ENCODE peak calls at places on chromosomes 6 and 20, in five cellular contexts. F is mesenchymal stem cell, Y is NT2/D1, R is HCT116, G is mesendoderm. V is an unnamed sample. For H3K4me1, the result is how much of the 10 kb centered on the place peaks cover.

GRCh38 chr6:108501559-108501958 is 59.2 kb upstream of the FOXO3 start:
- DNase-seq in F (no peak), Y (no peak), R (no peak), G (no peak), V (peak)

GRCh38 chr20:59135093-59135492 is 28.5 kb upstream of the ZNF831 start:
- DNase-seq in F (no peak), Y (no peak), R (no peak), G (no peak), V (peak)

GRCh38 chr6:150006961-150007464 is 18.3 kb downstream of the RAET1L start:
- DNase-seq in F (peak), Y (no peak), R (no peak), G (no peak), V (no peak)

GRCh38 chr20:32482251-32483220 is 102.6 kb downstream of the NOL4L start:
- DNase-seq in F (peak), Y (no peak), R (no peak), G (peak), V (peak)

GRCh38 chr6:53982361-53983050 is 128.7 kb upstream of the MLIP start:
- DNase-seq in F (no peak), Y (no peak), R (no peak), G (peak), V (peak)

GRCh38 chr6:125843593-125843992 is 52.8 kb downstream of the NCOA7 start:
- DNase-seq in F (no peak), Y (no peak), R (no peak), G (no peak), V (no peak)

GRCh38 chr6:164130151-164130550 is 715.6 kb downstream of the QKI start:
- DNase-seq in F (no peak), Y (no peak), R (no peak), G (no peak), V (no peak)

GRCh38 chr20:11112837-11113236 is 439.0 kb upstream of the JAG1 start:
- DNase-seq in F (no peak), Y (no peak), R (no peak), G (no peak), V (peak)

GRCh38 chr6:20811112-20811746 is 277.0 kb downstream of the CDKAL1 start:
- DNase-seq in F (peak), Y (peak), R (peak), G (peak), V (peak)

GRCh38 chr6:68186870-68187269 is 448.2 kb upstream of the ADGRB3 start:
- DNase-seq in F (no peak), Y (no peak), R (no peak), G (no peak), V (no peak)

GRCh38 chr20:52923123-52923543 is 49.0 kb upstream of the TSHZ2 start:
- DNase-seq in F (peak), Y (peak), R (no peak), G (peak), V (peak)

GRCh38 chr6:34259529-34260069 is 10.8 kb upstream of the SMIM29 start:
- DNase-seq in F (no peak), Y (no peak), R (no peak), G (no peak), V (no peak)

DNA sequence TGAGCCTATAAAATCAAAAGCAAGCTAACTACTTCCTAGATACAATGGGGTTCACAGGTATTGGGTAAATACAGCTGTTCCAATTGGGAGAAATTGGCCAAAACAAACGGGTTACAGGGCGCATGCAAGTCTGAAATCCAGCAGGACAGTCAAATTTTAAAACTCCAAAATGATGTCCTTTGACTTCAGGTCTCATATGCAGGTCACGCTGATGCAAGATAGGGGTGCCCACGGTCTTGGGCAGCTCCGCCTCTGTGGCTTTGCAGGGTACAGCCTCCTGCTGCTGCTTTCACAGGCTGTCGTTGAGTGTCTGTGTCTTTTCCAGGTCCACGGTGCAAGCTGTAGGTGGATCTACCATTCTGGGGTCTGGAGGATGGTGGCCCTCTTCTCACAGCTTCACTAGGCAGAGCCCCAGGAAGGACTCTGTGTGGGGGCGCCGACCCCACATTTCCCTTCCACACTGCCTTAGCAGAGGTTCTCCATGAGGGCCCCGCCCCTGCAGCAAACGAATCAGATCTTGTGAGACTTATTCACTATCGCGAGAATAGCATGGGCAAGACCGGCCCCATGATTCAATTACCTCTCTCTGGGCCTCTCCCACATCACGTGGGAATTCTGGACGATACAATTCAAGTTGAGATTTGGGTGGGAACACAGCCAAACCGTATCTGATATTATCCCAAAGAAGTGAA is 11.9 kb upstream of the SMIM29 start:
- DNase-seq in F (no peak), Y (no peak), R (no peak), G (no peak), V (no peak)
- H3K4me3 ChIP-seq in F (no peak), Y (no peak), R (no peak), G (no peak), V (no peak)

GRCh38 chr20:20075032-20075431 is 22.7 kb downstream of the CFAP61 start:
- DNase-seq in F (no peak), Y (no peak), R (no peak), G (no peak), V (no peak)
- H3K4me1 ChIP-seq in F (under half), Y (under half), R (under half), G (under half), V (under half)

DNA sequence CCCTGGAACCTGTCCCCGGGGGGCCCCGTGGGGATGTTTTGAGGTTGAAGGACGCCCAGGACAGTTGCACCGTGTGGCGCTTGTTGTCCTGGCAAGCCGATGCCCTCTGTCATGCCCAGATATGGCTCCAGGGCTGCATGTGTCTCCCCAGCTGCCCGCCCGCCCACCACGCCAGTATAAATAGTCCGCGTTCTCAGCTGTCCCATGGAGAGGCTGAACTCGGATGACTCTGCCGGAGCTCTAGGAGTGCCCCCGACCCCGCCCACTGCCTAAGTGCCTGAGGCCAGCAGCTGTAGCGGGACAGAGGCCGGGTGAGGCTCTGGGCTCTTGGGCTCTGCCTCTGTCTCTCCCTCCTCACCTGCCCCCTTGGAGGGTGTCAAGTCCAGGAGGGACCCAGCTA is 83.0 kb upstream of the GATA5 start:
- DNase-seq in F (no peak), Y (no peak), R (no peak), G (no peak), V (no peak)
- H3K9ac ChIP-seq in F (no peak), Y (peak), R (no peak), G (no peak), V (no peak)

DNA sequence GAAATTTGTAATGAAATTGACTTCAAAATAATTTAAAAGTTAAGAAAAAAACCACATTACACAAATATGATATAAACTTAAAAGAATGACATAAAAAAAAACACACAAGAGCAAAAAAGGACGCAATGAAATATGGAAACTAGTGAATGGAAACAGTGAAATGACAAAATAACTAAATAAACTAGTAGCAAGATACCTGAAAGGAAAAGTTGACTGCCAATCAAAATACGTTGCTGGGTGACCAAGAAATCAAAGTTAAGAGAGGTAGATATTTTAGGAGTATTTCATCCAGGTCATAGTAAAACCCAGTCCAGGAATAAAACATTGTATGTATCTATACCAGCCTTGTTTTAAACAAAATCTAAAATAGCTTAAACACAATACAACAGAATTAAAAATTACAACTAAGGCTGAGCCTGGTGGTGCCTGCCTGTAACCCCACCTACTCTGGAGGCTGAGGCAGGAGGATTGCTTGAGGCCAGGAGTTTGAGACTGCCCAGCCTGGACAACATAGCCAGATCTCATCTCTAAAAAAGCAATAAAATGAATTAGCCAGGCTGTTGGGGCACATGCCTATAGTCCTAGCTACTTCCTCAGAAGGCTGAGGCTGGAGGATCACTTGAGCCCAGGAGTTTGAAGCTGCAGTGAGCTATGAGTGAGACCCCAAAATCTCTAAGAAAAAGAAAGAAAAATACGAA is 22.0 kb downstream of the C6orf15 start:
- DNase-seq in F (no peak), Y (no peak), R (no peak), G (no peak), V (no peak)
- H3K4me3 ChIP-seq in F (no peak), Y (no peak), R (no peak), G (no peak), V (no peak)

DNA sequence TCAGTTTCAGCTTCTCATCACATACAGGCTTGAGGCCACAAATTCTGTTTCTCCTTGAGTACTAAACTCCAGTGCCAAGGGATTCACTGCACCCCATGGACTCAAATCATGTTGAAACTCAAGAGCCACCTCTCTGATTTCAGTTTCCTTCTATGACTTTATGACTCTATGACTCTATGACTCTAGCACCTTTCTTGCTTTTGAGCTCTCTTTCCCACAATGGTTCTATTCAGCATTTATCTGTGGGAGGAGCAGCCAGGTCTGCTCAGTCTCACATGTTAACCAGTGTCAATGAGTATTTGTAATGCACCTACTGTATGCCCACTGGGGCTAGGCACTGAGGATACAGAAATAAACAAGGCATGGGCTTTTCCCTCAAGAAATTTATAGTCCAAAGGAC is 14.6 kb upstream of the SLC22A2 start:
- DNase-seq in F (no peak), Y (no peak), R (no peak), G (no peak), V (peak)
- H3K4me1 ChIP-seq in F (under half), Y (under half), R (under half), G (under half), V (under half)

GRCh38 chr6:132919028-132919427 is 104.7 kb downstream of the RPS12 start:
- DNase-seq in F (peak), Y (no peak), R (no peak), G (no peak), V (no peak)

DNA sequence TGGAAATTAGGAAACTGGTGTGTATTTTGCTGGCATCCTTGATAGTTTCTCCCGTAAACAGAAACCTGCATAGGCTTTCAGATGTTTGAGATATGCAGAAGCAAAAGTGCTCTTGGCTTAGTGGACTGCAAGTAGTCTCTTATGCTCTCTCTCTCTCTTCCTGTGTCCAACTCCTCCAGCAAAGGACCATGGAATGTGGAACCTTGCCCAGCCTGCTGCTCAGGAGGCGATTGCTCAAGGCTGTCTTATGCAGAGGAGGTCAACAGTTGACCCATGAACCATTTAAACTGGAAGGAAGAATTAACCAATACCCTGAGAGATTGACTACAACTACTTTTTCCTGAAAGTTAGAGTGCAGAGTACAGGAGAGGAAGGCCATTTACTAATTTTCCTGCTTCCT is 105.1 kb downstream of the RPS12 start:
- DNase-seq in F (peak), Y (no peak), R (no peak), G (no peak), V (no peak)
- H3K9ac ChIP-seq in F (peak), Y (no peak), R (no peak), G (no peak), V (no peak)

GRCh38 chr6:106377061-106377540 is 16.6 kb downstream of the CRYBG1 start:
- DNase-seq in F (no peak), Y (no peak), R (no peak), G (no peak), V (peak)
- H3K4me3 ChIP-seq in F (no peak), Y (no peak), R (no peak), G (no peak), V (no peak)

GRCh38 chr6:156884306-156884705 is 107.1 kb downstream of the ARID1B start:
- DNase-seq in F (no peak), Y (no peak), R (no peak), G (no peak), V (no peak)
- H3K4me1 ChIP-seq in F (under half), Y (under half), R (under half), G (under half), V (under half)

DNA sequence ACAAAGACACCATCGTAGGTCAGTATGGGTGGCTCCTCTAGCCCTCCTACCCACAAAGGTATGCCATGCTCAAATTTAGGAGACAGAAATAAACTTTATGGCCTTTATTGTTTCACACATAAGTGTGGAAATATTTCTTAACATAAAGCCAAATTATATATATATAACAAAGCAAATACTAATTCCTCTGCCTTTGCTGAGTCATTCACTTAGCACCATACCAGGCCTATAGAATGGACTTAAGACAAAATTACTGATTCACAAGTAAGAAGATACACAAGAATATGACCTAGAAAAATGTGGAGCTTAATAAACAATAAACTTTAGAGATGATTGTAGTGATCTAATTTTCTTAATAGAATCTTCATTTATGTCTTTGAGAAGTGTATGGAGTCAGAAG is 5.2 kb downstream of the FRK start:
- DNase-seq in F (no peak), Y (no peak), R (no peak), G (no peak), V (no peak)
- H3K9ac ChIP-seq in F (no peak), Y (no peak), R (no peak), G (no peak), V (no peak)

GRCh38 chr20:49698477-49698876 is 15.2 kb downstream of the B4GALT5 start:
- DNase-seq in F (no peak), Y (no peak), R (no peak), G (no peak), V (no peak)

GRCh38 chr20:49701916-49702315 is 11.8 kb downstream of the B4GALT5 start:
- DNase-seq in F (no peak), Y (no peak), R (no peak), G (no peak), V (no peak)

GRCh38 chr20:49701313-49701731 is 12.4 kb downstream of the B4GALT5 start:
- DNase-seq in F (no peak), Y (no peak), R (no peak), G (no peak), V (no peak)

GRCh38 chr20:49699200-49699992 is 14.3 kb downstream of the B4GALT5 start:
- DNase-seq in F (peak), Y (no peak), R (no peak), G (no peak), V (peak)

DNA sequence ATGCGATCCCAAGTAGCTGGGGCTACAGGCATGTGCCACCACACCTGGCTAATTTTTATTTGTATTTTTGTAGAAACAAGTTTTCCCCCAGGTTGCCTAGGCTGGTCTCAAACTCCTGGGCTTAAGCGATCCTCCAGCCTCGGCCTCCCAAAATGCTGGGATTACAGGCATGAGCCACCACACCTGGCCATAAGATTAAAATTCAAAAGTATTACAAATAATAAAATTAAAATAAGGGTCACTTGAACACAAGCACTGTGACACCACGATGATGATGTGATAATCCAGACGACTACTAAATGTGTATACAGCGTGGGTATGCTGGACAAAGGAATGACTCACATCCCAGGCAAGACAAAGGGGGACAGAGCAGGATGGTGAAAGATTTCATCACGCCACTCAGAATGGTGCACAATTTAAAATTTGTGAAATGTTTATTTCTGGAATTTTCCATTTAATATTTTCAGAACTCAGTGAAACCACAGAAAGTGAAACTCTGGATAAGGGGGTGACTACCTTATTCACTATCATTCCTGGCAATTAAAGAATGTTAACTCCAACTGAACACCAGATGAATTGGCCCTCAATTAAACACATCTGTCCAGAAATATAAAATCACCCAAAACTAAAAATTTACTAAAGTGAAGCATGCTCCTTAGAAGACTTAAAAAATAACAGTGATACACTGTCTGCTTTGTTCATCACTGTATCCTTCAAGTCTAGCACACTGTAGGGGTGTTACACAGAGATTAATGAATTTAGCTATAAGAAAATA is 13.1 kb downstream of the B4GALT5 start:
- DNase-seq in F (peak), Y (no peak), R (peak), G (no peak), V (peak)
- H3K4me3 ChIP-seq in F (no peak), Y (no peak), R (no peak), G (no peak), V (no peak)